ENCODE peak calls at places on chromosomes 13 and 19, in eight cellular contexts. G is endothelial cell; C is anterior cingulate cortex; F is activated naive CD4-positive, alpha-beta T cell treated with anti-CD3 and anti-CD28 coated beads, Interleukin-2, amount 10 ng/mL, durations not matched to agents 7 days and 5 days; D is C1 segment of cervical spinal cord; S is T-helper 2 cell; B is AG09309; U is AG04450. O is an unnamed sample.

GRCh38 chr19:45852145-45852750 is 10.7 kb downstream of the SYMPK start:
- DNase-seq in G (no peak), F (no peak), S (no peak), U (no peak), D (no peak), B (no peak), C (no peak), O (no peak)

GRCh38 chr13:40316301-40316700 is 350.1 kb downstream of the FOXO1 start:
- DNase-seq in U (no peak), G (no peak), C (no peak), S (no peak), F (no peak), B (no peak), D (no peak), O (no peak)

GRCh38 chr13:42814868-42815267 is 33.5 kb downstream of the FAM216B start:
- DNase-seq in U (peak; percentile 69), B (peak; percentile 71), G (no peak), C (no peak), F (no peak), D (no peak), S (no peak), O (no peak)

GRCh38 chr13:49802410-49802809 is 9.9 kb upstream of the KPNA3 start:
- DNase-seq in S (no peak), U (no peak), C (no peak), G (no peak), F (no peak), B (no peak), D (no peak), O (no peak)

GRCh38 chr13:92573467-92574057 is 653.0 kb upstream of the GPC6 start:
- DNase-seq in S (no peak), G (peak; percentile 11), D (no peak), U (no peak), B (no peak), F (no peak), C (no peak), O (peak; percentile 19)

GRCh38 chr19:37817180-37817911 is 38.0 kb upstream of the ZNF573 start:
- DNase-seq in B (no peak), G (no peak), C (peak; percentile 26), F (peak; percentile 24), D (peak; percentile 81), U (no peak), S (peak; percentile 16), O (no peak)

GRCh38 chr13:80841346-80841882 is 500.5 kb upstream of the SPRY2 start:
- DNase-seq in D (no peak), S (no peak), G (no peak), U (no peak), B (no peak), F (no peak), C (no peak), O (no peak)

GRCh38 chr19:49556412-49557398 is 23.7 kb downstream of the NOSIP start:
- DNase-seq in U (no peak), B (no peak), G (no peak), D (no peak), S (peak; percentile 61), F (peak; percentile 57), C (no peak), O (no peak)

GRCh38 chr13:29081036-29081435 is 260.9 kb downstream of the MTUS2 start:
- DNase-seq in S (peak; percentile 90), U (no peak), B (no peak), C (no peak), G (no peak), D (no peak), F (peak; percentile 59), O (peak; percentile 78)

GRCh38 chr19:57949296-57949695 is 1.8 kb upstream of the ZNF256 start:
- DNase-seq in F (no peak), D (no peak), B (no peak), G (no peak), S (no peak), U (no peak), C (no peak), O (no peak)

GRCh38 chr13:89518289-89519077 is 1829.0 kb upstream of the MIR17HG start:
- DNase-seq in S (no peak), U (no peak), C (no peak), G (no peak), B (no peak), D (no peak), F (no peak), O (no peak)

GRCh38 chr19:2423913-2424685 is 3.3 kb downstream of the TIMM13 start:
- DNase-seq in C (no peak), G (no peak), U (no peak), F (no peak), S (no peak), B (no peak), D (no peak), O (no peak)